ENCODE peak calls at places on chromosomes 6 and 20, in eight cellular contexts. F, Z, P, I, O, Q, R and J are unnamed samples.

GRCh38 chr6:87127737-87128136 is 27.6 kb upstream of the ZNF292 start:
- DNase-seq in F (no peak), Z (no peak), P (no peak), I (no peak), O (no peak), Q (no peak), R (no peak), J (no peak)

GRCh38 chr20:4109587-4109986 is 94.2 kb upstream of the RNF24 start:
- DNase-seq in F (no peak), Z (no peak), P (no peak), I (no peak), O (no peak), Q (no peak), R (no peak), J (no peak)

GRCh38 chr20:17343631-17344447 is 117.0 kb downstream of the PCSK2 start:
- DNase-seq in F (no peak), Z (no peak), P (no peak), I (no peak), O (no peak), Q (no peak), R (no peak), J (no peak)

GRCh38 chr20:54044156-54044555 is 26.2 kb downstream of the BCAS1 start:
- DNase-seq in F (peak; percentile 42), Z (peak; percentile 21), P (no peak), I (no peak), O (no peak), Q (peak; percentile 74), R (no peak), J (no peak)

GRCh38 chr20:7285918-7286556 is 518.6 kb downstream of the BMP2 start:
- DNase-seq in F (peak; percentile 68), Z (peak; percentile 81), P (no peak), I (peak; percentile 98), O (peak; percentile 72), Q (peak; percentile 94), R (peak; percentile 93), J (peak; percentile 80)

GRCh38 chr20:46182271-46182670 is 64.2 kb downstream of the CD40 start:
- DNase-seq in F (no peak), Z (no peak), P (no peak), I (no peak), O (no peak), Q (no peak), R (no peak), J (no peak)

GRCh38 chr6:74091133-74091793 is 395.3 kb downstream of the CD109 start:
- DNase-seq in F (peak; percentile 61), Z (no peak), P (no peak), I (peak; percentile 37), O (peak; percentile 32), Q (peak; percentile 64), R (peak; percentile 23), J (no peak)

GRCh38 chr20:35502352-35502751 is 27.1 kb downstream of the C20orf173 start:
- DNase-seq in F (no peak), Z (no peak), P (no peak), I (no peak), O (no peak), Q (no peak), R (no peak), J (no peak)